ENCODE peak calls at places on chromosomes 3 and 15, in eight cellular contexts. D is GM10248; R is HepG2; W is CD8-positive, alpha-beta T cell; J is GM23338; E is activated B cell treated with CpG ODN at 0.5 μM for 24 hours; O is Calu3; L is lower leg skin. F is an unnamed sample.

GRCh38 chr3:138089091-138089490 is 26.3 kb downstream of the DZIP1L start:
- DNase-seq in R (peak; percentile 11), E (no peak), W (no peak), O (no peak), L (no peak), D (no peak), J (no peak), F (no peak)

GRCh38 chr15:31279221-31280036 is 47.2 kb upstream of the KLF13 start:
- DNase-seq in R (no peak), L (peak; percentile 82), O (no peak), D (peak; percentile 16), W (no peak), J (no peak), E (no peak), F (no peak)

GRCh38 chr3:11724615-11725339 is 81.1 kb upstream of the VGLL4 start:
- DNase-seq in O (no peak), L (peak; percentile 36), D (peak; percentile 75), W (no peak), E (no peak), R (no peak), J (no peak), F (peak; percentile 77)

GRCh38 chr3:73745429-73746247 is 120.9 kb upstream of the PDZRN3 start:
- DNase-seq in O (no peak), L (no peak), D (no peak), J (no peak), R (no peak), E (no peak), W (no peak), F (no peak)

GRCh38 chr3:169699536-169700050 is 36.1 kb upstream of the MECOM start:
- DNase-seq in O (no peak), L (no peak), R (peak; percentile 3), W (no peak), E (no peak), J (no peak), D (no peak), F (no peak)

GRCh38 chr15:41990243-41990605 is 17.9 kb upstream of the EHD4 start:
- DNase-seq in E (no peak), D (no peak), J (no peak), L (no peak), R (no peak), O (no peak), W (no peak), F (no peak)

GRCh38 chr15:67821784-67822451 is 3.4 kb upstream of the SKOR1 start:
- DNase-seq in O (no peak), R (no peak), L (no peak), E (no peak), D (no peak), J (peak; percentile 32), W (no peak), F (peak; percentile 46)

GRCh38 chr3:52537165-52537635 is 795 bp downstream of the UQCC5 start:
- DNase-seq in L (no peak), D (no peak), E (no peak), J (no peak), R (no peak), O (no peak), W (no peak), F (no peak)

GRCh38 chr3:49132437-49133225 is at the start of gene LAMB2:
- DNase-seq in R (peak; percentile 79), O (peak; percentile 76), E (no peak), J (peak; percentile 93), L (peak; percentile 95), W (no peak), D (no peak), F (no peak)

GRCh38 chr3:73614385-73614784 is 10.4 kb downstream of the PDZRN3 start:
- DNase-seq in E (no peak), W (no peak), D (no peak), R (no peak), L (no peak), O (no peak), J (no peak), F (no peak)

GRCh38 chr3:57627976-57628375 is 30.8 kb upstream of the ARF4 start:
- DNase-seq in L (no peak), O (no peak), J (no peak), R (no peak), W (no peak), D (no peak), E (no peak), F (no peak)

GRCh38 chr15:72593838-72594237 is 60.7 kb upstream of the GOLGA6B start:
- DNase-seq in J (no peak), R (no peak), L (no peak), D (no peak), E (no peak), O (no peak), W (no peak), F (no peak)

GRCh38 chr3:126484148-126484547 is 8.5 kb upstream of the ZXDC start:
- DNase-seq in O (no peak), D (no peak), L (no peak), W (no peak), J (no peak), R (no peak), E (no peak), F (no peak)

GRCh38 chr3:33173103-33173502 is 45.5 kb downstream of the SUSD5 start:
- DNase-seq in J (no peak), D (no peak), W (no peak), O (no peak), L (no peak), R (no peak), E (no peak), F (no peak)

GRCh38 chr3:171786997-171787396 is 23.3 kb downstream of the PLD1 start:
- DNase-seq in D (no peak), L (no peak), J (no peak), W (no peak), E (no peak), O (no peak), R (no peak), F (no peak)

GRCh38 chr3:171790898-171791694 is 19.2 kb downstream of the PLD1 start:
- DNase-seq in L (no peak), J (no peak), W (no peak), O (no peak), R (no peak), D (no peak), E (no peak), F (no peak)

GRCh38 chr3:171789759-171790505 is 20.4 kb downstream of the PLD1 start:
- DNase-seq in O (no peak), E (no peak), D (no peak), J (no peak), R (no peak), L (no peak), W (no peak), F (no peak)

GRCh38 chr3:171790574-171790897 is 19.7 kb downstream of the PLD1 start:
- DNase-seq in R (no peak), D (no peak), O (no peak), W (no peak), E (no peak), J (no peak), L (no peak), F (no peak)

DNA sequence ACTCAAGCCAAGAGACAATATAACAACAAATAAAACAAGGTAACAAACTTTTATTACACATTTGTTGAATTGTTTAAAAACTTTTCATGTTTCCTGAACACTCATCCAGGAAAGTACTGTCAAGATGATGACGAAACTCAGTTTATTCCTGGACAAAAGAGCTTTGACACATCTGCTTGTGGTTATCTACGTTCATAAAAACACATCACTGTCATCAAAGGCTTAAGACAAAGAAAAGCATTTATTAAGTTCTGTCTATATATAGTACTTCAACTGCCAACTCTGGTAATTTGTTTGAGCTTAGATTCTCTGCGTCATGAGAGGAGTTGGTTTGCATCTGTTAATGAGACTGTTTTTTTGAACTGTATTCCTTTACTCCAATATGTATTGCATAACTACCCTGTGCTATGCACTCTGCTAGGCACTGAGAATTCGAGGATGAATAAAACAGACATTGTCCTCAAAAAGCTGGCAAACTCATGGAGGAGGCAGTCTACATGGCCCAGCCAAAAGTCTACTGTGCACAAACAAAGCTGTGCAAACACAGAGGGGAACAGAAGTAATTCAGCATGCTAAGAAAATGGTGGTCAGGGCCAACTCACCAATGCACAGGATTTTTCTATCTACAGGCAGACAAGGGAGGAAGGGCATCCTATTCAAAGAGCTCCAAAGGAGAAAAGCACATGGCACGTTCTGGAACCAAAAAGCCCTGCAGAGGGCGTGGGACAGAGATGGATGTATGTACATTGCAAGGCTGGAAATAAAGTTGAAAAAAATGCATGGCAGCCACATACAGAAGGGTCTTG is 21.5 kb downstream of the PLD1 start:
- DNase-seq in W (no peak), O (no peak), R (peak; percentile 63), L (no peak), D (no peak), J (no peak), E (no peak), F (no peak)
- TF ChIP-seq CTCF in W (no peak), O (no peak), R (no peak), L (no peak), D (no peak), J (no peak), E (no peak), F (peak; percentile 4)

GRCh38 chr3:152031321-152031720 is 157.9 kb downstream of the SUCNR1 start:
- DNase-seq in D (no peak), W (no peak), R (no peak), E (no peak), L (no peak), O (no peak), J (no peak), F (no peak)
- TF ChIP-seq CTCF in D (no peak), W (no peak), R (no peak), E (no peak), L (no peak), O (no peak), J (no peak), F (no peak)

DNA sequence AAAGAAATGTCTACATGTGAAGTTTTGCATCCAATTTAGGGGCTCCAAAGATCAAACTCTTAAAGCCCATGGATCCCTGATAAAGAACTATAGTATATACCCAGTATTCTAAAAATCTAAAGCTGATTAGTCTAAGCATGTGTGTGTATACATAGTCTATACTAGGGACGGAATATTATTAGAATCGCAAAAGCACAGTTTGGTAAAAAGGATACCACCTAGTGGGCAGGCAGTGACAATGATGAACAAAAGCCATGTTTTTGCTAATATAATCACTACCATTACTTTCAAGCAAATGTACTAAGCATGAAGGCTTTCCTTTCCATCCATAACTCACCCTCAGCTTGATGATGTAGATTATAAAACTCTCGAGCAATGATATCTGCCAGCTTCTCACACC is 16.5 kb downstream of the POLQ start:
- DNase-seq in W (no peak), D (peak; percentile 23), L (no peak), E (no peak), J (no peak), O (no peak), R (peak; percentile 3), F (no peak)
- TF ChIP-seq CTCF in W (no peak), D (peak; percentile 35), L (no peak), E (no peak), J (peak; percentile 41), O (no peak), R (peak; percentile 34), F (peak; percentile 47)

DNA sequence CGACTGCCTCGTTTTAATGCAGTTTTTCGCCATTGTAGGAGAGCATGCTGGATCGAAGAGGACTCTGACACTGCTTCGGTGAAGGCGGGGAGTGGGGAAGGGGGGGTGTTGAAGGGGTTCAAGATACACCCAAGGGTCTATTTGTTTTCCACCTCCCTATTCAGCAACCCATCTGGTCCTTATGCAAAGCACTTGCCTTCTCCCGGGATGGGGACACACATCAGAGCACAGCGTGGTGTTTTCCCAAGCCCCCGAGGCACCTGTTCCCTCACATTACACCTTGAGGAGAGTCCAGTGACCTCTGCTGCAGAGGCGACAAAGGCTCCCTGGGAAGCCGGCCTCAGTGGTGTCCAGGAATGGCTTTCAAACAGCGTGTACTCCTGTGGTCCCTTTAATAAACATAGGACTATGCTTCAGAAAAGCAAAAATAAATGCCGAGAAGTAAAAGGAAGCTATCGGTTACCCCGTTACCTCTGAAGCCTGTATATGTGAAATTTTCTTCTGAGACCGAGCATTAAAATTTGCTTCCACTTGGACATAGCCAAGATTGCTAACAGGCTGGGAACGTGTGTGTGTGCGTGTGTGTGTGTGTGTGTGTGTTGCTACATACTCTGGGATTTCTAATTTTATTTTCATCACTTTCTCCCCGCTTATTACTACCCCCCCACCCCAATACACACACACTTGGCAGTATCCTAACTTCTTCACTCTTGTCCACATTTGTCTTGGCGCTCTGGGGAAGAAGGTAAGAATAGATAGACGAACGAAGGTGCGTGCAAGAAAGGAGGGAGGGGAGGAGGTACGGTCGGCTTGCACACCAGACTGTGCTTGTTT is 53.2 kb downstream of the CCDC54 start:
- DNase-seq in O (peak; percentile 11), W (no peak), R (no peak), L (no peak), D (peak; percentile 14), J (peak; percentile 18), E (no peak), F (peak; percentile 25)
- TF ChIP-seq CTCF in O (no peak), W (peak; percentile 53), R (no peak), L (no peak), D (no peak), J (peak; percentile 4), E (no peak), F (no peak)